ENCODE peak calls at places on chromosomes 11 and 22, in four cellular contexts. H, A, D and V are unnamed samples. For H3K4me1 and H3K36me3, the result is how much of the 10 kb centered on the place peaks cover.

GRCh38 chr11:74468521-74469280 is 1.4 kb upstream of the KCNE3 start:
- DNase-seq in H (no peak), A (no peak), D (no peak), V (no peak)

GRCh38 chr11:2899080-2899783 is 13.7 kb upstream of the CDKN1C start:
- DNase-seq in H (no peak), A (no peak), D (no peak), V (no peak)

GRCh38 chr11:19232910-19233503 is 7.7 kb downstream of the E2F8 start:
- DNase-seq in H (no peak), A (peak), D (peak), V (no peak)

GRCh38 chr22:17368727-17369552 is at the start of gene CECR2:
- DNase-seq in H (peak), A (no peak), D (no peak), V (no peak)

GRCh38 chr11:12130180-12130980 is 20.0 kb downstream of the MICAL2 start:
- DNase-seq in H (no peak), A (no peak), D (no peak), V (no peak)

GRCh38 chr11:15636520-15637065 is 521.9 kb downstream of the INSC start:
- DNase-seq in H (no peak), A (no peak), D (no peak), V (no peak)

GRCh38 chr11:72813740-72814138 is 472 bp upstream of the ATG16L2 start:
- DNase-seq in H (peak), A (no peak), D (peak), V (peak)

GRCh38 chr11:99370557-99371200 is 349.9 kb downstream of the CNTN5 start:
- DNase-seq in H (peak), A (peak), D (peak), V (no peak)

GRCh38 chr11:121328967-121329653 is 36.5 kb downstream of the SC5D start:
- DNase-seq in H (no peak), A (no peak), D (no peak), V (no peak)

GRCh38 chr11:124183045-124183444 is at the start of gene OR10D3:
- DNase-seq in H (no peak), A (no peak), D (no peak), V (no peak)

GRCh38 chr11:104852811-104853210 is 45.4 kb downstream of the CASP12 start:
- DNase-seq in H (no peak), A (peak), D (peak), V (no peak)

GRCh38 chr11:44525473-44526252 is 39.8 kb upstream of the CD82 start:
- DNase-seq in H (no peak), A (no peak), D (no peak), V (no peak)

GRCh38 chr22:17472886-17473285 is 90.4 kb upstream of the SLC25A18 start:
- DNase-seq in H (no peak), A (no peak), D (no peak), V (no peak)

GRCh38 chr11:102929966-102930365 is 25.6 kb downstream of the MMP13 start:
- DNase-seq in H (no peak), A (no peak), D (no peak), V (no peak)

GRCh38 chr11:3944198-3944597 is 88.7 kb downstream of the STIM1 start:
- DNase-seq in H (peak), A (no peak), D (no peak), V (no peak)

GRCh38 chr11:3939211-3939610 is 83.7 kb downstream of the STIM1 start:
- DNase-seq in H (no peak), A (no peak), D (peak), V (no peak)

GRCh38 chr11:3942956-3943497 is 87.6 kb downstream of the STIM1 start:
- DNase-seq in H (no peak), A (no peak), D (no peak), V (no peak)

GRCh38 chr11:3939651-3940190 is 84.3 kb downstream of the STIM1 start:
- DNase-seq in H (no peak), A (no peak), D (peak), V (peak)

DNA sequence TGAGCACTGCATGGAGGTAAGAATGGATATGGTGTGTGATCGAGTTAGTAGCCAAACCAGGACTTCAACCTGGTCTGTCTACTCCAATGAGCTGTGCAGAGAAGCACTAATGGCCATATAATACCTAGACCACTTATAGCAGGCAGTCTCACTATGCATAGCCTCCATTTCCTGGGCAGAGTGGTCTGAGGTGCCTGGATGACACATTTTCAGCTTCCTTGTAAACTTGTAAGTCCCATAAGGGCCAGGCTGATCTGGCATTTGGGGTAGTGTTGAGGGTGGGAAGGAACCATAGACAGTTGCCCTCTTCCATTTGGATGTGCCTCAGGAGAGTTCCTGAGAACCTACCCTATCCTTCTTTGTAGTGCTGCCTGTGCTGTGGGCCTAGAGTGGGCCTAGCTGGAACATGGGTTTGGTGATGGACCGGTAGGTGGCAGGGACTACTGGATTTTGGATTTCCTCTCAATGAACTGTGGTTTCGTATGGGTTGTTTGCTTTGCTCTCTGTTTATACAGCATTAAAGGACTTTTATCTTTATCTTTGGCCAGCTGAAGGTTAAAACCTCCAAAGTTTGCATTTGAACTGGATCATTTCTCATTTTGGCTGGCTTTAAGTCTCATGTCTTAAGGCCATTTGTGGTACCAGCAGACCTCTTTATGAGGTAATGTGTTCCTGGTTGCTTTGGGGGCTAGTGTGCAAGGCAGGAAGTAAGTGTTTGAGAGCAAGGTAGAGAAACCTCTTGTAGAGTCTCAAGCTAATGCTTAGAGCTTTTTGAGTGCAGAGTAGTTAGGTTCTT is 86.9 kb downstream of the STIM1 start:
- DNase-seq in H (no peak), A (no peak), D (no peak), V (no peak)
- H3K4me1 ChIP-seq in H (half or more), A (under half), D (under half), V (under half)

GRCh38 chr11:133967599-133968238 is 11.0 kb upstream of the IGSF9B start:
- DNase-seq in H (no peak), A (no peak), D (no peak), V (no peak)
- H3K4me3 ChIP-seq in H (peak), A (no peak), D (no peak), V (no peak)

GRCh38 chr11:62125316-62125715 is 1.5 kb downstream of the INCENP start:
- DNase-seq in H (no peak), A (no peak), D (no peak), V (no peak)
- H3K36me3 ChIP-seq in H (under half), A (under half), D (under half), V (half or more)

GRCh38 chr11:33701831-33702230 is 1.2 kb upstream of the C11orf91 start:
- DNase-seq in H (no peak), A (no peak), D (peak), V (peak)
- H3K4me1 ChIP-seq in H (half or more), A (half or more), D (under half), V (half or more)

DNA sequence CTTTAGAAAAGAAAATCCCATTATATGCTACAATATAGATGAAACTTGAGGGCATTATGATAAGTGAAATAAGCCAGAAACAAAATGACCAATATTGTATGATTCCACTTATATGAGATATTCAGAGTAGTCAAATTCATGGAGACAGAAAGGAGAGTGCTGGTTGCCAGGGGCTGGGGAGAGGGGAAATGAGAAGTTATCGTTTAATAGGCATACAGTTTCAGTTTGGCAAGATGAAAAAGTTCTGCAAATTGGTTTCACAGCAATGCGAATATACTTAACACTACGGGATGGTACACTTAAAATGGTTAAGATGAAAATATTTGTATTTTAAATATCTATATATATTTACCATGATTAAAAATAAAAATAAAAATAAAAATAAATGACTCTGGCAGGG is 31.1 kb upstream of the RDX start:
- DNase-seq in H (no peak), A (no peak), D (no peak), V (no peak)
- H3K4me3 ChIP-seq in H (no peak), A (peak), D (no peak), V (no peak)

GRCh38 chr11:119284344-119285157 is 32.4 kb downstream of the MCAM start:
- DNase-seq in H (no peak), A (no peak), D (peak), V (no peak)
- H3K36me3 ChIP-seq in H (under half), A (under half), D (under half), V (under half)

GRCh38 chr11:10670099-10670498 is 23.5 kb downstream of the IRAG1 start:
- DNase-seq in H (no peak), A (no peak), D (no peak), V (no peak)

GRCh38 chr11:10674991-10675440 is 18.5 kb downstream of the IRAG1 start:
- DNase-seq in H (peak), A (no peak), D (no peak), V (no peak)

GRCh38 chr11:10669258-10670033 is 24.1 kb downstream of the IRAG1 start:
- DNase-seq in H (no peak), A (no peak), D (peak), V (no peak)

GRCh38 chr11:10674440-10674855 is 19.1 kb downstream of the IRAG1 start:
- DNase-seq in H (no peak), A (no peak), D (no peak), V (no peak)

GRCh38 chr11:10673476-10674062 is 20.0 kb downstream of the IRAG1 start:
- DNase-seq in H (no peak), A (no peak), D (peak), V (no peak)
- H3K4me1 ChIP-seq in H (under half), A (under half), D (under half), V (under half)

DNA sequence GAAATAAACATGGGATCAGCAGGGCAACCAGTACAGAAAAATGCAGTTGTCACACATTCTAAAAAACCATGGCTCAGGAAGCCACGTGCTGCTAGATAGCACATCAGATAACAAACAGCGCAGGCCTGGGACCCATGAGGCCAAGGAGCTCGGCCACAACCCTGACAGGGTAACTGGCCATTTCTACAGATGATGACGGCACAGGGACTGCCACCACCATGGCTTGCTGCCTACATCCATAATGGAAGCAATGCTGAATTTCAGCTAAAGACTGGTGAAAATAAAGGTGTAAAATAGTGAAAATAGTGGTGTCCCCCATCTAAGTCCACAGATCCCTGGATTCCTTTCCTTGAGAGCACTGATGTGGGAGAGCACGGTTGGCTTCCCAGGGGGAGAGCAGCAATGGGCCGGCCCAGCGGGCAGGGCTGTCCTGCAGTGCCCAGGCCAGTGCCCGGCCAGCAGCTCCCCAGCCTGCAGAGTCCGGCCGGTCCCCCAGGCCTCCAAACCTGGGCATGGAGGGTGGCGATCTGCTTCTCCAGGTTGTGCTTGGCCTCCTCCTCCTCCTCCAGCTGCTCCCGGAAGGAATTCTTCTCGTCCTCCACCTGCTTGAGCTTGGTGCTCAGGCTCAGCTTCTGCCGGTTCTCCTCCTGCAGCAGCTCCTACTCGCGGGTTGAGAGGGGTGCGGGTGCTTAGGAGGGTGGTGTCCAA is 40.0 kb downstream of the APOL1 start:
- DNase-seq in H (peak), A (no peak), D (no peak), V (no peak)
- H3K4me3 ChIP-seq in H (no peak), A (no peak), D (no peak), V (no peak)

GRCh38 chr11:129888451-129888850 is 6.9 kb downstream of the NFRKB start:
- DNase-seq in H (no peak), A (no peak), D (no peak), V (no peak)
- H3K36me3 ChIP-seq in H (half or more), A (half or more), D (under half), V (under half)